ENCODE peak calls at places on chromosomes 2 and 18, in seven cellular contexts. S is astrocyte of the spinal cord, W is A549, O is heart left ventricle, J is pancreas, H is WERI-Rb-1, V is adipocyte. F is an unnamed sample.
A peak's percentile ranks its signal among the peaks of the same experiment; 100 is the strongest.

GRCh38 chr2:217919204-217919603 is 83.6 kb downstream of the TNS1 start:
- DNase-seq in V (no peak), S (no peak), O (no peak), W (no peak), J (no peak), H (no peak), F (no peak)

GRCh38 chr2:152415811-152416210 is 80.8 kb downstream of the FMNL2 start:
- DNase-seq in H (no peak), W (no peak), S (no peak), J (no peak), O (no peak), V (no peak), F (no peak)

GRCh38 chr2:3214065-3214464 is 163.6 kb downstream of the EIPR1 start:
- DNase-seq in J (no peak), V (no peak), W (no peak), H (no peak), S (no peak), O (no peak), F (no peak)

GRCh38 chr2:60306231-60306861 is 247.1 kb downstream of the BCL11A start:
- DNase-seq in W (no peak), J (no peak), V (no peak), H (no peak), S (no peak), O (no peak), F (no peak)

GRCh38 chr18:10304853-10305252 is 149.6 kb upstream of the APCDD1 start:
- DNase-seq in V (peak; percentile 82), H (no peak), W (no peak), S (peak; percentile 30), O (no peak), J (no peak), F (no peak)

GRCh38 chr2:195535911-195536522 is 121.0 kb upstream of the SLC39A10 start:
- DNase-seq in H (no peak), O (peak; percentile 38), S (no peak), V (no peak), W (no peak), J (no peak), F (peak; percentile 88)

GRCh38 chr2:148907085-148907785 is 32.2 kb downstream of the KIF5C start:
- DNase-seq in J (no peak), H (no peak), W (no peak), S (no peak), V (no peak), O (no peak), F (no peak)

GRCh38 chr2:171965661-171966060 is 34.1 kb upstream of the METAP1D start:
- DNase-seq in W (no peak), H (no peak), S (no peak), V (no peak), O (no peak), J (no peak), F (no peak)

GRCh38 chr2:166900700-166901099 is 12.4 kb downstream of the XIRP2 start:
- DNase-seq in O (no peak), S (peak; percentile 27), H (no peak), J (no peak), V (peak; percentile 46), W (no peak), F (no peak)

GRCh38 chr2:226649871-226650660 is 149.6 kb downstream of the IRS1 start:
- DNase-seq in V (peak; percentile 93), J (peak; percentile 18), S (peak; percentile 99), H (no peak), O (peak; percentile 66), W (peak; percentile 31), F (peak; percentile 89)

GRCh38 chr18:79798346-79798998 is 734 bp downstream of the KCNG2 start:
- DNase-seq in H (no peak), O (no peak), J (no peak), V (peak; percentile 12), S (no peak), W (no peak), F (no peak)
- H3K4me3 ChIP-seq in H (peak overlapping the region; percentile 70), O (peak overlapping the region; percentile 46), J (peak overlapping the region; percentile 9), V (no peak overlapping the region), S (no peak overlapping the region), W (peak overlapping the region; percentile 35), F (peak overlapping the region; percentile 54)

DNA sequence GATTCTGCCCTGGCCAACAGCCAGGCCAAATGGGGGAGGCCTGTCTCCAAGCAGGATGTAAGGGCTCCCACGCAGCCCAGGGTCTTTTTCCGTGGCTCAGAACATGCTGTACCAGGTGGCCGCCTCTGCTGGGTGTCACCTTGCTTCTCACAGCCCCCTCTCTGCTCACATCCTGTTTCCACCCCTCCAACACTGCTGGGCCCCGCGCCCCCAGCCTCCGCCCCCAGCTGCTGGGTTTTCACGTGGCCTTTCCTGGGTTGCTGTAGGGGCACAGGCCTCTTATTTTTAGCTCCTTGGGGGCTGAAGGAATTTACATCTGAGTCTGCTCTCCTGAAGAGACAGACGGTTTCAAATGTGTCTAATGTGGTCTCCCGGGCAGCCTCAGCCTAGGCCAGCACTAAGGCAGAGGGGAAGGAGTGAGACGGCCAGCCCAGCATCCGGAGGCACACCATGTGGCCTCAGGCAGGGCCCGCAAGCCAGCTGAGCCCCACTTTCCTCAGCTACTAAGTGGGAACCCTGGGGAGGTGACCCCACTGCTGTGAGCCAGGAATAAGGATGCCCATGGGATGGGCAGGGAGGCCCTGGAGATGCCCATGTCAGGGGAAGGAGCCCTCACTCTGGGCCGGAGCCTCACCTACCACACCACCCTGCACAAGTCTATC is 18.7 kb upstream of the DUSP2 start:
- DNase-seq in W (no peak), H (no peak), S (no peak), J (no peak), O (no peak), V (no peak), F (peak; percentile 88)
- H3K4me3 ChIP-seq in W (no peak overlapping the region), H (no peak overlapping the region), S (no peak overlapping the region), J (no peak overlapping the region), O (no peak overlapping the region), V (no peak overlapping the region), F (no peak overlapping the region)

DNA sequence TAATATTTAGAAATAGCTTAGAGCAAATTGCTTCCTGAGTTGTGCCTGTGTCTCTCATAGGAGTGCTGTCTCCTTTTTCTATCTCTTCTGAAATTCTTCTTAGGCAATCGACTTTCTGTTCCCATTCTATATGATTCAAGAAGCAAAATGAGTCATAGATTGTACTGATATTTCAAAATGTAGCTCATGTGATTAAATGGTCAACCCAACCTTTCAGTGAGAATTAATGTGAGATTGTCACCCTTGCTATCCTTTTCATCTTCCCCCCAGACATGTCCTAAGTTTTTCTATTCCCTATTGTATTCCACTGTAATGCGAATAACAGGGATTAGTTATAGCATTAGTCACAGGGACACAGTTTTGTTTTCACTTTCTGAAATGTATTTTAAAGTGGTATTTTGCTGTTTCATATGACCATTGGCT is 413.6 kb downstream of the THSD7B start:
- DNase-seq in J (no peak), V (peak; percentile 60), O (no peak), H (no peak), W (no peak), S (peak; percentile 45), F (no peak)
- H3K4me3 ChIP-seq in J (no peak overlapping the region), V (peak overlapping the region; percentile 59), O (no peak overlapping the region), H (no peak overlapping the region), W (no peak overlapping the region), S (no peak overlapping the region), F (no peak overlapping the region)

DNA sequence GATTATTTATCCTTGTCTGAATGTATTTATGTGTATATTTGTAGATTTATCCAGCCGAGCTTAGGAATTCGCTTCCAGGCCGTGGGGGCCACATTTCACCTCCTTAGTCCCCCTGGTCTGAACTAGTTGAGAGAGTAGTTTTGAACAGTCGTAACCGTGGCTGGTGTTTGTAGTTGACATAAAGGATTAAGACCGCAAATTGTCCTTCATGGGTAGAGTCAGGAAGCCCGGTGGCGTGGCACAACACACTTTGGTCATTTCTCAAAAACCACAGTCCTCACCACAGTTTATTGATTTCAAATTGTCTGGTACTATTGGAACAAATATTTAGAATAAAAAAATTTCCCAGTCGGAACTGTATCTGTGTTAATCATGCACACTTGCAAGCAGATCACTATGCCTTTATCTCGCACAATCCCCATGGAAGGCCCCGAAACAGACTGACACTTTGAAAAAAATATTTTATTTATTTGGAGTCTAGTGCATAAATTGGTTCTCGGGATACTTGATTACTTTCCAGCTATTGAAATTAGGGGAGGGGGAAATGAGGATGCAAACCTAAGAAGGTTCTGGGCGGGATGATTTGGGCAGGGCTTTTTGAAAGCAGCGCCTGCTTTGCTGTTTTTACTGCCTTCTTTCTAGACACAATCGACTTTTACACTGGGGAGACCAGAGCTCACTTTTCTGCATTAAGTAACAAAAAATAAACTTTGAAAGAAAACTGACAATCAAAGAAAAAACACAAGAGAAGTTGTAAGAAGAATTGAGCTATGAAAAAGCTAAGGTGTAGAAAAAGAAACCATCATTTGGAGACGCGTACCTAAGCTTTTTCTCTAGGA is 15.5 kb upstream of the HOXD1 start:
- DNase-seq in O (no peak), V (no peak), W (no peak), J (no peak), H (no peak), S (no peak), F (no peak)
- H3K4me3 ChIP-seq in O (no peak overlapping the region), V (no peak overlapping the region), W (no peak overlapping the region), J (no peak overlapping the region), H (no peak overlapping the region), S (no peak overlapping the region), F (no peak overlapping the region)

DNA sequence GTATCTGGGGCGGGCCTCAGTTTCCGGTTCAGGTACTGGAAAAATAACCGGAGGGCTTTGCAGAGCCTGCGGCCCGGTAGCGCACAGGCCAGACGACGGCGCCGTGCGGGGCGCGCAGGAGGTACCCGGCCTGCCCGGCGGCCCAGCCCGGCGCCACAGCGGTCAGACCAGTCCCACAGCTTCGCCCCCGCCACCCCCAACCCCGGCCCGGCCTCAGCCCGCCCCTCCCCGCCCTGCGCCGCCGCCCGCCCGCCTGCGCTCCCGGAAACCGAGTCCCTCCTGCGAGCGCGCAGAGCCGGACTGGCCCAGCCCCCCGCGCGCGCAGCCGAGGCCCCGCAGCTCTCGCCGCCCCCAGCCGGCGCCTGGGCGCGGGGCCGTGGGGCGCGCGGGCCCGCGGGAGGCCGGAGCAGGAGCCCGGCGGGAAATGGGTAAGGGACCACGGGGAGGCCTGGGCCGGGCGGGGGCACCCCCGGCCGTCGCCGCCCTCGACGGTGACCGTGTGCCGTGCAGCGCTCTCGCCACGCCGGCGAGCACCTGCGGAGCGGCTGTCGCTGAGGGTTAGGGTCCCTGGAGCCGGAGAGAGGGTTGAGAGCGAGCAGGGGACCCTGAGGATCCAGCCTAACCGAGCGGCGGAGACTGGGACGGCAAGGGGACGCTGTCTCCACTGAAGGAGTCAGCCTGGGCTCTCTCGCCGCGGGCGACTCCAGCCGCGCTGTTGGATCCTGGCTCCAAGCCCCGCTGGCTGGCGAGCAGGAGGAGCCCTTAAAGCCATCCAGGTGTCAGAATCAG is 16.5 kb upstream of the PSD4 start:
- DNase-seq in V (peak; percentile 73), O (no peak), H (no peak), W (no peak), S (peak; percentile 20), J (peak; percentile 74), F (peak; percentile 87)
- H3K4me3 ChIP-seq in V (peak overlapping the region; percentile 81), O (peak overlapping the region; percentile 46), H (no peak overlapping the region), W (peak overlapping the region; percentile 66), S (peak overlapping the region; percentile 47), J (peak overlapping the region; percentile 69), F (peak overlapping the region; percentile 88)

GRCh38 chr2:238475571-238475970 is 48.8 kb downstream of the ASB1 start:
- DNase-seq in V (no peak), S (no peak), W (no peak), O (no peak), J (no peak), H (no peak), F (no peak)
- H3K4me3 ChIP-seq in V (no peak overlapping the region), S (no peak overlapping the region), W (no peak overlapping the region), O (no peak overlapping the region), J (no peak overlapping the region), H (no peak overlapping the region), F (no peak overlapping the region)

F was measured in Peyer's patch.